ENCODE peak calls at places on chromosomes 12 and 14, in four cellular contexts. One of them, this sample, is unnamed.

GRCh38 chr12:481422-481821 is 21.7 kb downstream of the B4GALNT3 start:
- DNase-seq in BJ: no peak
- DNase-seq in fibroblast of pulmonary artery: peak
- DNase-seq in heart left ventricle: peak
- DNase-seq in this sample: peak

GRCh38 chr12:48001426-48002178 is 2.7 kb downstream of the COL2A1 start:
- DNase-seq in BJ: no peak
- DNase-seq in fibroblast of pulmonary artery: peak
- DNase-seq in heart left ventricle: peak
- DNase-seq in this sample: peak

GRCh38 chr12:102372112-102372511 is 108.3 kb downstream of the IGF1 start:
- DNase-seq in BJ: no peak
- DNase-seq in fibroblast of pulmonary artery: no peak
- DNase-seq in heart left ventricle: no peak
- DNase-seq in this sample: no peak

GRCh38 chr12:1083888-1084262 is 92.9 kb downstream of the ERC1 start:
- DNase-seq in BJ: peak
- DNase-seq in fibroblast of pulmonary artery: peak
- DNase-seq in heart left ventricle: no peak
- DNase-seq in this sample: peak

GRCh38 chr14:80456200-80456599 is 244.9 kb upstream of the DIO2 start:
- DNase-seq in BJ: no peak
- DNase-seq in fibroblast of pulmonary artery: peak
- DNase-seq in heart left ventricle: no peak
- DNase-seq in this sample: no peak

GRCh38 chr12:58529114-58529665 is 391.1 kb downstream of the LRIG3 start:
- DNase-seq in BJ: no peak
- DNase-seq in fibroblast of pulmonary artery: peak
- DNase-seq in heart left ventricle: no peak
- DNase-seq in this sample: peak

GRCh38 chr14:92397839-92398564 is 75.0 kb downstream of the SLC24A4 start:
- DNase-seq in BJ: no peak
- DNase-seq in fibroblast of pulmonary artery: no peak
- DNase-seq in heart left ventricle: no peak
- DNase-seq in this sample: no peak

GRCh38 chr12:116820077-116820656 is 61.1 kb downstream of the HRK start:
- DNase-seq in BJ: no peak
- DNase-seq in fibroblast of pulmonary artery: no peak
- DNase-seq in heart left ventricle: no peak
- DNase-seq in this sample: no peak

GRCh38 chr12:119859241-119859640 is 17.9 kb downstream of the CIT start:
- DNase-seq in BJ: no peak
- DNase-seq in fibroblast of pulmonary artery: no peak
- DNase-seq in heart left ventricle: no peak
- DNase-seq in this sample: no peak

GRCh38 chr12:122917508-122918227 is 21.7 kb upstream of the VPS37B start:
- DNase-seq in BJ: peak
- DNase-seq in fibroblast of pulmonary artery: peak
- DNase-seq in heart left ventricle: peak
- DNase-seq in this sample: peak

GRCh38 chr12:5428332-5429221 is 3.3 kb upstream of the NTF3 start:
- DNase-seq in BJ: no peak
- DNase-seq in fibroblast of pulmonary artery: peak
- DNase-seq in heart left ventricle: no peak
- DNase-seq in this sample: no peak

GRCh38 chr12:39972119-39972518 is 133.8 kb downstream of the SLC2A13 start:
- DNase-seq in BJ: peak
- DNase-seq in fibroblast of pulmonary artery: peak
- DNase-seq in heart left ventricle: no peak
- DNase-seq in this sample: no peak

DNA sequence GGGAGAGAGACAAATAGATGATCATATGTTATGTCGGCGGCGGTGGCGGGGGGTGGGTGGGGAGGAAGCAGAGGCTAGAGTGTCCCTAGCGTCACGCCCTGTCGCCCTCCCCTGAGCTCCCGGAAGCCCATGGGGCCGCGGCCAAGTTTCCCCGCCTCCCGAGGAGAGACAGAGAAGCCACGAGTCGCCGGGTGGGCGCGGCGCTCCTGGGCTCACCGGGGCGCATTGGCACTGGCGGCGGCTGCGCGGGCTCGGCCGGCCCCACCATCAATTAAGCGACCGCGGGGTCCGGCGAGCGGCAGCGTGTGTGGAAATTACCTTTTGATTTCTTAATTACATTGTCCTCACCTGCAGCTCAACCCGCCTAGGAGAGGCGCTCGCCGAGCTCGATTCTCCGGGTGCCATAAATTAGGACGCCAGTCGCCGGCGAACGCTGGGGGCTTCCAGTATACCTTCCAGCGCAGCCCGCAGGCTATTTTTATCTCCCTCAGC is 119.9 kb upstream of the LHX5 start:
- DNase-seq in BJ: no peak
- DNase-seq in fibroblast of pulmonary artery: no peak
- DNase-seq in heart left ventricle: no peak
- DNase-seq in this sample: no peak
- H3K4me3 ChIP-seq in BJ: no peak
- H3K4me3 ChIP-seq in fibroblast of pulmonary artery: no peak
- H3K4me3 ChIP-seq in heart left ventricle: no peak
- H3K4me3 ChIP-seq in this sample: no peak

DNA sequence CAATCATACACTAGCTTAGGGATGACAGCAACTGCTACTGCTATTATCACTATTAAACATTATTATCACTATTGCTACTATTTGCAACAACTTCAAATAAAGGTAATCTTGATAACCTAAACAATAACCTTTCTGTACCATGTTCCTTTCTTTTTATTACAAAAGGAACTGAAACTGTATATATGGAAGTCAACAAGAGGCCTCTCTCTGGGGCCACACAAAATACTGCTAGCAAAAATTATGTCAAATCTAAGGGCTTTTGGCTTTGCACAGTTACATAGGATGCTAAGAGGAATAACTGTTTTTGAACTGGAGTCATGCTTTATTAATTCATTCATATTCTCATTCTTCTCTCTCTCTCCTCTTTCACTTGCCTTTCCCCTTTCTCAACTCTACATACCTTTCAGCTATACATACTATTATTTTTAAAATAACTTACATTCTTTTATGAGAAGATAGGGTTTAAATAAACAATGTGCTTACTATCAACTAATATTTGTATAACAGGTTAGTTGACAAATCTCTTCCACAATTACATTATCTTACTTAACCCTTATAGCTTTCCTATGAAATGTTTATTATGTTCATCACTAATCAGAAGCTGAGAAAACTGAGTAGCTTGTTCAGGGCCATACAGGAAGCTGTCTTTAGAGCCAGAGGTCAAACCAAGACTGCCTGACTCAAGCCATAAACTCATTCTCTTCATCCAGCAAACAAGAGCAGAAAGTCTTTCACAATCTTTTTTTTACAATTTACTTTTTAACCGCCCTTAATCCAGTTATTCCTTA is 25.7 kb downstream of the SPTSSA start:
- DNase-seq in BJ: no peak
- DNase-seq in fibroblast of pulmonary artery: peak
- DNase-seq in heart left ventricle: no peak
- DNase-seq in this sample: no peak
- H3K4me3 ChIP-seq in BJ: no peak
- H3K4me3 ChIP-seq in fibroblast of pulmonary artery: no peak
- H3K4me3 ChIP-seq in heart left ventricle: no peak
- H3K4me3 ChIP-seq in this sample: no peak

GRCh38 chr12:95241761-95242506 is 24.3 kb downstream of the VEZT start:
- DNase-seq in BJ: no peak
- DNase-seq in fibroblast of pulmonary artery: no peak
- DNase-seq in heart left ventricle: no peak
- DNase-seq in this sample: no peak

GRCh38 chr12:95238150-95238549 is 20.5 kb downstream of the VEZT start:
- DNase-seq in BJ: no peak
- DNase-seq in fibroblast of pulmonary artery: no peak
- DNase-seq in heart left ventricle: no peak
- DNase-seq in this sample: no peak

GRCh38 chr12:95239216-95239615 is 21.6 kb downstream of the VEZT start:
- DNase-seq in BJ: no peak
- DNase-seq in fibroblast of pulmonary artery: no peak
- DNase-seq in heart left ventricle: no peak
- DNase-seq in this sample: no peak

GRCh38 chr12:95243497-95244183 is 26.0 kb downstream of the VEZT start:
- DNase-seq in BJ: no peak
- DNase-seq in fibroblast of pulmonary artery: no peak
- DNase-seq in heart left ventricle: no peak
- DNase-seq in this sample: no peak

GRCh38 chr12:95240556-95240955 is 22.9 kb downstream of the VEZT start:
- DNase-seq in BJ: no peak
- DNase-seq in fibroblast of pulmonary artery: no peak
- DNase-seq in heart left ventricle: no peak
- DNase-seq in this sample: no peak
- H3K4me3 ChIP-seq in BJ: no peak
- H3K4me3 ChIP-seq in fibroblast of pulmonary artery: no peak
- H3K4me3 ChIP-seq in heart left ventricle: no peak
- H3K4me3 ChIP-seq in this sample: no peak

DNA sequence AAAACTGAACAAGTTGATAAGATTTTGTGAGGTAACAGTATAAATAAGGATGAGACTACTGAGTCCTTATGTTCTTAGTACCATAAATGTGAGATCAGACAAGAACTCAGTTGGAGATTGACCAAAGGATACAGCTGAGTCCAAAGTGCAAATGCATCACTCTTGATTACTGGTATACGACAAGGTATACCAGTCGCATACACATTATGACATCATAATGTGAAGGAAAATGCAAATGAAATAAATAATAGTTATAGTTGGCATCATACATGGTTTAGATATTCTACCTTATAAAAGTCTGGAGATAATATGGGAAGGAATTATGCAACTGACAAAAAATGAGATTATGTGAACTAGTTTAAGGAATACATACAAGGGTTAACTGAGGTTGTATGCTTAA is 476.3 kb upstream of the STXBP6 start:
- DNase-seq in BJ: no peak
- DNase-seq in fibroblast of pulmonary artery: no peak
- DNase-seq in heart left ventricle: no peak
- DNase-seq in this sample: no peak
- H3K4me3 ChIP-seq in BJ: no peak
- H3K4me3 ChIP-seq in fibroblast of pulmonary artery: no peak
- H3K4me3 ChIP-seq in heart left ventricle: no peak
- H3K4me3 ChIP-seq in this sample: no peak

GRCh38 chr14:22417914-22418313 is 171.1 kb downstream of the DAD1 start:
- DNase-seq in BJ: no peak
- DNase-seq in fibroblast of pulmonary artery: no peak
- DNase-seq in heart left ventricle: no peak
- DNase-seq in this sample: no peak

GRCh38 chr14:22422238-22422637 is 166.8 kb downstream of the DAD1 start:
- DNase-seq in BJ: no peak
- DNase-seq in fibroblast of pulmonary artery: no peak
- DNase-seq in heart left ventricle: no peak
- DNase-seq in this sample: no peak

GRCh38 chr14:22418631-22419030 is 170.4 kb downstream of the DAD1 start:
- DNase-seq in BJ: no peak
- DNase-seq in fibroblast of pulmonary artery: no peak
- DNase-seq in heart left ventricle: no peak
- DNase-seq in this sample: no peak

GRCh38 chr14:22419620-22420019 is 169.4 kb downstream of the DAD1 start:
- DNase-seq in BJ: no peak
- DNase-seq in fibroblast of pulmonary artery: no peak
- DNase-seq in heart left ventricle: no peak
- DNase-seq in this sample: no peak

DNA sequence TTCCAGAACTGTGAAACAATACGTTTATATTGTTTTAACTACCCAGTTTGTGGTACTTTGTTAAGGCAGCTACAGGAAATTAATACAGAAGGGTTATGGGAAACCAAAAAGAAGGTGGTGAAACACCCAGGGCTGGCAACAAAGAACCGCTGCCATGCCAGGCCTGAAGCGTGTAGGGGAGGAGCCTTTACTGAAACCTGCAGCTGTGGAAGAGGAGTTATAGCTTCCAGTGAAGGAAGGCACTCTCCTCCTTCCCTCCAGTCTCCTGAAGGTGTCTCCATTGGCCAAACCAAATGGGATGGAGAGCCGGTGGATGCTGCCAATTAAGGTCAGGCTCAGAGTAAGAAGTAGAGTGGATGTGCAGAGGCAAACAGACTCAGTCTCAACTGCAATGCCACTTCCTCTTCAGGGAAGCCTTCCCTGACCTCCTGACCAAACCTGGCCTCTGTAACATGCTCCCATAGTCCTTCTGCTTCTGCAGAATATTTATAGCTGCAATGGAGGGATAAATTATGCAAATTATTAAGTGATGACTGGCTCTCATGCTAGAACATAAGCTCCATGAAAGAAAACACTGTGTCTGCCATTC is 168.3 kb downstream of the DAD1 start:
- DNase-seq in BJ: no peak
- DNase-seq in fibroblast of pulmonary artery: peak
- DNase-seq in heart left ventricle: no peak
- DNase-seq in this sample: no peak
- H3K4me3 ChIP-seq in BJ: no peak
- H3K4me3 ChIP-seq in fibroblast of pulmonary artery: no peak
- H3K4me3 ChIP-seq in heart left ventricle: no peak
- H3K4me3 ChIP-seq in this sample: no peak

This sample was measured in adrenal gland.